ENCODE peak calls at places on chromosomes 3 and 15, in five cellular contexts. B, L, H, E and A are unnamed samples.

GRCh38 chr15:47331796-47332480 is 385.4 kb upstream of the SEMA6D start:
- DNase-seq in H (no peak), B (no peak), E (no peak), L (no peak), A (no peak)

GRCh38 chr15:96849501-96849900 is 519.0 kb downstream of the NR2F2 start:
- DNase-seq in B (no peak), E (no peak), H (no peak), L (no peak), A (no peak)

GRCh38 chr3:116473602-116474001 is 28.3 kb upstream of the LSAMP start:
- DNase-seq in E (no peak), L (no peak), H (no peak), B (no peak), A (no peak)

GRCh38 chr15:57580428-57580827 is 11.3 kb upstream of the MYZAP start:
- DNase-seq in H (no peak), B (no peak), E (no peak), L (no peak), A (no peak)

GRCh38 chr3:134036291-134036690 is 6.6 kb upstream of the SLCO2A1 start:
- DNase-seq in B (no peak), E (no peak), H (no peak), L (no peak), A (no peak)

GRCh38 chr3:58537412-58538301 is 667 bp upstream of the ACOX2 start:
- DNase-seq in E (no peak), L (peak; percentile 38), B (no peak), H (no peak), A (no peak)

GRCh38 chr15:27935328-27935727 is 163.8 kb downstream of the OCA2 start:
- DNase-seq in L (no peak), H (no peak), B (no peak), E (no peak), A (no peak)

GRCh38 chr3:89851974-89852621 is 744.7 kb downstream of the EPHA3 start:
- DNase-seq in H (no peak), B (peak; percentile 22), E (no peak), L (peak; percentile 36), A (peak; percentile 74)

GRCh38 chr3:182879031-182879611 is 85.8 kb downstream of the ATP11B start:
- DNase-seq in L (no peak), H (no peak), E (no peak), B (no peak), A (no peak)

DNA sequence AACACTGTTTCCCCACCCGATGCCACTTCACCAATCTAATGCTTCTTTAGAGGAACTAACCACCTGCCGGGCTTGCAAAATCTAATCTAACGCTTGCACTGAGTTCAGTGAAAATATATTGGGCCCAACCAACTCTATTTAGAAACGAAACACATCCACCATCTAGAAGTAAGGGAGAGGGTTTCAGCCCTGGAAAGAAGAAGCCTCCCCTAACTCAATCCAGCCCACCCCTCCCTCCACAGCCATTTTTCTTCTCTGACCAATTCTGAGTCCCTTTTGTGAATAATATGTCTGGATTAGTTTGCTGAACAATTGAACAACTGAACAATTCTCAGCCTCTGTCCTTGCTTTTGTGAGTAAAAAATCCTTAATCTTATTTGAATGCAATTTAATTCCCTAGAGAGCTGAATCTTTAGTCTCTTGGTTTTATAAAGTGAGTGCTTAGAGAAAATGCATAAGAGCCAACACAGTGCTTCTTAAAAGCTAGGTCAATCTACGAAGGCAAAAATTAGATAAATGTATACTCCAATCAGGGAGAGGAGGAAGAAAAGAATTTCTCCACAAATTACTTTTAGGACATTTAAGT is 150.4 kb upstream of the ADAMTS9 start:
- DNase-seq in B (no peak), H (no peak), L (no peak), E (no peak), A (no peak)
- TF ChIP-seq FOXM1 in B (no peak), H (no peak), L (no peak), E (no peak), A (no peak)

GRCh38 chr3:128222771-128223386 is 69.6 kb downstream of the EEFSEC start:
- DNase-seq in B (no peak), H (no peak), E (no peak), L (no peak), A (no peak)
- TF ChIP-seq FOXM1 in B (no peak), H (no peak), E (no peak), L (no peak), A (no peak)

GRCh38 chr15:55741592-55742497 is 1.1 kb downstream of the PRTG start:
- DNase-seq in E (no peak), B (peak; percentile 52), H (no peak), L (peak; percentile 10), A (peak; percentile 30)

GRCh38 chr15:55743615-55743978 is 645 bp upstream of the PRTG start:
- DNase-seq in L (no peak), H (no peak), B (no peak), E (no peak), A (no peak)

GRCh38 chr15:55742927-55743614 is at the start of gene PRTG:
- DNase-seq in E (no peak), H (peak; percentile 27), L (peak; percentile 72), B (peak; percentile 96), A (peak; percentile 25)

GRCh38 chr15:55740981-55741591 is 1.9 kb downstream of the PRTG start:
- DNase-seq in H (no peak), L (no peak), B (no peak), E (no peak), A (peak; percentile 20)

GRCh38 chr15:55742498-55742926 is 440 bp downstream of the PRTG start:
- DNase-seq in B (no peak), E (no peak), H (no peak), L (no peak), A (no peak)
- TF ChIP-seq FOXM1 in B (no peak), E (no peak), H (no peak), L (no peak), A (no peak)

GRCh38 chr3:264394-265156 is 68.0 kb downstream of the CHL1 start:
- DNase-seq in B (no peak), L (peak; percentile 99), H (no peak), E (no peak), A (no peak)
- TF ChIP-seq FOXM1 in B (no peak), L (no peak), H (no peak), E (no peak), A (no peak)

GRCh38 chr3:42661593-42662022 is 8.1 kb downstream of the ZBTB47 start:
- DNase-seq in E (no peak), B (no peak), H (no peak), L (no peak), A (no peak)
- TF ChIP-seq FOXM1 in E (no peak), B (no peak), H (no peak), L (no peak), A (no peak)

GRCh38 chr3:114841515-114841914 is 305.6 kb downstream of the ZBTB20 start:
- DNase-seq in E (no peak), L (no peak), H (no peak), B (no peak), A (no peak)

GRCh38 chr3:114838025-114838424 is 309.1 kb downstream of the ZBTB20 start:
- DNase-seq in B (no peak), L (no peak), H (no peak), E (no peak), A (no peak)

GRCh38 chr3:114834175-114834940 is 312.7 kb downstream of the ZBTB20 start:
- DNase-seq in H (no peak), B (peak; percentile 29), L (no peak), E (no peak), A (no peak)

DNA sequence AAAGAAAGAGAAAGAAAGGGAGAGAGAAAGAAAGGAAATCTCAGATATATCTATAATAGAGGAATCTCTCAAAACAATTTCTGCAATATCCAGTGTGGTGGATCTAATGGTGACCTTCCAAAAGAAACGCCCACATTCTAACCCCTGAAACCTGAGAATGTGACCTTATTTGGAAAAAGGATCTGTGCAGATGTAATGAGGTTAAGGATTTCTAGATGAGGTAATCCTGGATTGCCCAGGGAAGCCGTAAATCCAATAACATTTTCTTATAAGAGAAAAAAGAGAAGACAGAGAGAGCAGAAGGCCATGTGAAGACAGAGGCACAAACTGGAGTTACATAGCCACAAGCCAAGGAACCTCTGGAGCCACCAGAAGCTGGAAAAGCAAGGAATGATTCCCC is 307.6 kb downstream of the ZBTB20 start:
- DNase-seq in H (no peak), L (no peak), E (no peak), B (no peak), A (peak; percentile 10)
- TF ChIP-seq FOXM1 in H (no peak), L (no peak), E (no peak), B (no peak), A (no peak)

DNA sequence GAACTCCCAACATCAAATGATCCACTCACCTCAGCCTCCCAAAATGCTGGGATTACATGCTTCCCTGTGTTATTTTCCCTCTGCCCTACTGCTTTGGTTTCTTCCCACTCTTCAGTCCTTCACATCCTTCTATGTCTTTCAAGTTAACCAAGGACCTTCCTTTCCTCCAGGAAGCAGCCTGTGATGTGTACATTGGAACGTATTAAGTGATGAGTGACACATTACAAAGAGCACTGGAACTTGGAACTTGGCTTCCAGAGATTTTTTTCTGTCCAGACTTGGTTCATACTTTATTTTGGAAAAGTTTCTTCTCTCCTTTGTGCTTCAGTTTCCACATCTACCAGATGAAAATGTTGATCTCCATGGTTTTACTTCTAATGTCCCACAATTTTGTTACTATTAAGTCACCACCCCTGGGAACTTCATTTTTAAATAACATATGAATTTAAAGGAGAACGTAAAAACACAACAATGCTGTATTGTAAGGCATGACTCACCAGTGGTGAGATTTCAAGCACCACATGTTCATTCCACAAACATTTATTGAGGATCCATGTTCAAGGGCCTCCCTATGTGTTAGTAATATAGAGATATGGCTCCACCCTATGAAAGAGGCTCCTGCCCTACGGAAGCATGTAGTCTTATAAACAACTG is 290.7 kb upstream of the LMCD1 start:
- DNase-seq in E (no peak), H (no peak), L (no peak), B (no peak), A (no peak)
- TF ChIP-seq FOXM1 in E (no peak), H (no peak), L (no peak), B (no peak), A (no peak)

GRCh38 chr3:52289747-52290595 is 2.3 kb downstream of the GLYCTK start:
- DNase-seq in H (no peak), B (no peak), L (peak; percentile 97), E (no peak), A (no peak)

GRCh38 chr3:52289338-52289746 is 1.7 kb downstream of the GLYCTK start:
- DNase-seq in E (no peak), H (no peak), L (no peak), B (no peak), A (no peak)

GRCh38 chr3:52288674-52289073 is 1.0 kb downstream of the GLYCTK start:
- DNase-seq in B (no peak), L (no peak), E (no peak), H (no peak), A (no peak)

GRCh38 chr3:52290596-52291507 is 3.2 kb downstream of the GLYCTK start:
- DNase-seq in H (no peak), E (no peak), B (no peak), L (no peak), A (no peak)

GRCh38 chr3:52286777-52287110 is 884 bp upstream of the GLYCTK start:
- DNase-seq in L (peak; percentile 61), B (no peak), H (no peak), E (no peak), A (no peak)
- TF ChIP-seq FOXM1 in L (no peak), B (no peak), H (no peak), E (no peak), A (no peak)